ENCODE peak calls at places on chromosomes 3 and 15, in five cellular contexts. One of them, this sample, is unnamed.

GRCh38 chr3:67083277-67083676 is 85.2 kb downstream of the KBTBD8 start:
- DNase-seq in HepG2: no peak
- DNase-seq in AG10803: no peak
- DNase-seq in spleen: peak
- DNase-seq in BJ: no peak
- DNase-seq in this sample: no peak

GRCh38 chr3:61667417-61668213 is 106.2 kb downstream of the PTPRG start:
- DNase-seq in HepG2: no peak
- DNase-seq in AG10803: peak
- DNase-seq in spleen: no peak
- DNase-seq in BJ: no peak
- DNase-seq in this sample: no peak

GRCh38 chr3:157447026-157447694 is 10.5 kb downstream of the PTX3 start:
- DNase-seq in HepG2: no peak
- DNase-seq in AG10803: peak
- DNase-seq in spleen: no peak
- DNase-seq in BJ: no peak
- DNase-seq in this sample: peak

GRCh38 chr15:25690673-25691543 is 172.2 kb downstream of the ATP10A start:
- DNase-seq in HepG2: no peak
- DNase-seq in AG10803: peak
- DNase-seq in spleen: no peak
- DNase-seq in BJ: peak
- DNase-seq in this sample: peak

GRCh38 chr3:122102191-122102935 is 47.2 kb downstream of the CD86 start:
- DNase-seq in HepG2: no peak
- DNase-seq in AG10803: no peak
- DNase-seq in spleen: no peak
- DNase-seq in BJ: no peak
- DNase-seq in this sample: no peak

GRCh38 chr3:23697416-23697815 is 108.3 kb upstream of the UBE2E1 start:
- DNase-seq in HepG2: no peak
- DNase-seq in AG10803: no peak
- DNase-seq in spleen: no peak
- DNase-seq in BJ: no peak
- DNase-seq in this sample: no peak

GRCh38 chr15:48177875-48178611 is at the start of gene MYEF2:
- DNase-seq in HepG2: peak
- DNase-seq in AG10803: peak
- DNase-seq in spleen: peak
- DNase-seq in BJ: no peak
- DNase-seq in this sample: peak

GRCh38 chr3:117547956-117548550 is 838.5 kb downstream of the TUSC7 start:
- DNase-seq in HepG2: no peak
- DNase-seq in AG10803: peak
- DNase-seq in spleen: no peak
- DNase-seq in BJ: no peak
- DNase-seq in this sample: peak

GRCh38 chr3:14329116-14329830 is 73.1 kb upstream of the SLC6A6 start:
- DNase-seq in HepG2: no peak
- DNase-seq in AG10803: peak
- DNase-seq in spleen: peak
- DNase-seq in BJ: no peak
- DNase-seq in this sample: peak

GRCh38 chr15:79025201-79025600 is 65.4 kb downstream of the RASGRF1 start:
- DNase-seq in HepG2: peak
- DNase-seq in AG10803: no peak
- DNase-seq in spleen: no peak
- DNase-seq in BJ: no peak
- DNase-seq in this sample: no peak

GRCh38 chr3:86481031-86481430 is 509.9 kb downstream of the VGLL3 start:
- DNase-seq in HepG2: no peak
- DNase-seq in AG10803: no peak
- DNase-seq in spleen: no peak
- DNase-seq in BJ: no peak
- DNase-seq in this sample: no peak

DNA sequence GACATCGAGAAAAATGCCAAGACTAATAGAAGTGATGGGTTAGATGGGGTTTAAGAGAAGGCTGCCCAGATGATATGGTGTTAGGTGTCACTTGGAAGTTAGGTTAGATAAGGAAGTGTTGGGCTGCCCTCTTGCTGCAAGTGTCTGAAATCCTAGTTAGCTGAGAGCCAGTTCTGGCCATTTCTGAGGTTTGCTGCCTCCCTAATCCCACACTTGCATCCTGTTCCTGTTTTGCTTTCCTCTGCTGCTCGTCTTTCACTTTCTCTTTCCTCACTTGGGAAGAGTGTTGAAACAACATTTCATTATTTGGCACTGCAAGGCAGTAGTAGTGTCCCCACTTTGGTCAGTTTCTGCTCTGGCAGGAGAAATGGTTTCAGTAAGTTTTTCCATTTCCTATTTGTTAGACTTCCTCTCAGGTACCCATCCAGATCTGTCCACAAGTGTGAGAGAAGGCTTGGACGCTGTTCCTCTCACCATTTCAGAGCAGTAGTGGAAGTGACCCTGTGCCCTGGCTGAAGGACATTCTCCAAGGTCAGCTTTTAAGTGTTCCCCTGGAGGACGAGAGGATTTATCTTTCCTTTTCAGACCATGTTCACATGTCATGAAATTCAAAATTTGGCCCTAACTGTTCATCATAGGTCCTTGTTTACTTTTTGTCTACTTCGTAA is 93.3 kb downstream of the ADAMTSL3 start:
- DNase-seq in HepG2: peak
- DNase-seq in AG10803: peak
- DNase-seq in spleen: no peak
- DNase-seq in BJ: no peak
- DNase-seq in this sample: no peak
- TF ChIP-seq CTCF in HepG2: peak
- TF ChIP-seq CTCF in AG10803: peak
- TF ChIP-seq CTCF in spleen: no peak
- TF ChIP-seq CTCF in BJ: no peak
- TF ChIP-seq CTCF in this sample: no peak

DNA sequence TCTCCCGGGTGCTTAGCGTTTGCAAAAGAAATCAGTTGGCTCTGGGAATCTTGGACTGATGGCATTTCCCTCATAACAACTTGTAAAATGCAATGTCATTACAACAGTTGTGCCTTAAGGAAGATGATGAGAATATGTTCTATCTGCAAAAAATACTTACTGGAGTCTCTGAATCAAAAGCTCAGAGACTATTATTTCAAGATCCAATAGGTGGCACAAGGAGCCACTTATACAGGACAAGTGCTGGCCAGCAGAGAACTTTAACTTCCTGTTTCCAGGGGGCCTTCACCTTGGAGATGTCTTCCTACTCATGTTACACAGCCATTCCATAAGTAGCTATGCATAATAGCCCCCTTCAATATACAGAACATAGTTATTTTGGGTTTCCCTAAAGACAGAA is 8.9 kb upstream of the RPS27L start:
- DNase-seq in HepG2: no peak
- DNase-seq in AG10803: peak
- DNase-seq in spleen: no peak
- DNase-seq in BJ: no peak
- DNase-seq in this sample: peak
- TF ChIP-seq CTCF in HepG2: no peak
- TF ChIP-seq CTCF in AG10803: peak
- TF ChIP-seq CTCF in spleen: peak
- TF ChIP-seq CTCF in BJ: no peak
- TF ChIP-seq CTCF in this sample: peak

DNA sequence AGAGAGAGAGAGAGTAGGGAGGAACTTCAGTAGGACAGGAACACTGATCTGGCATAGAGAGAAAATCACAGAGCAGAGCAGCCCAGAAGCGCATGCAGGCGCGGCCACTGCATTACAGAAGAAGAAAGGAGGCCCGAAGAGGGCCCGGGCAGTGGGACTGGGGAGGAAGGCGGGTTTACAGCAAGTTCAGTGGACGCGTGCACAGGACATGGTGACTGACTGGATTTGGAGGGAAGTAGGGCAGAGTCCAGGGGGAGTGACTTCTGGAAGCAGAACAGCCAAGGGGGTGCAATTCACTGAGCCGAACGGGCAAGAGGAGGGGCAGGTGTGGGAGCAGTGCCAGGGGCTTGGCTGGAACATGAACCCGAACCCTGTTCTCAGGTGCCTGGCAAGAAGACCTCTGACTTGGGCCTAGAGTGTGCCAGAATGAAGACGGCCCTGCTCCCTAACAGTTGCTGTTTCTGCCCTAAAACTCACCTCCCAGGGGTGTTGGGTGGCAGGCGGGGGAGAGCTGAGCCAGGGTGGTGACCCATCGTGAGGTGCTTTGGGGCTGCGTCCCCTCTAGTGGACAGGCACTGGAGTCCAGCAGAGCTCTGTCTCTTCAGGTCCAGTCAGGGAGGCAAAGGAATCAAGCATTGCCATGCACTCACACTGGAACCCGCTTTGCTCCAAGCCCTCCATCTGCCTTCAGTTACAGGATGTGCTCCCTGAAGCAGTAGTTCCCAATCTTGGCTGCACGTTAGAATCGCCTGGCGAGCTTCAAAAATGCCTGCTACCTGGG is 101.2 kb upstream of the HES1 start:
- DNase-seq in HepG2: no peak
- DNase-seq in AG10803: no peak
- DNase-seq in spleen: no peak
- DNase-seq in BJ: no peak
- DNase-seq in this sample: no peak
- TF ChIP-seq CTCF in HepG2: no peak
- TF ChIP-seq CTCF in AG10803: no peak
- TF ChIP-seq CTCF in spleen: no peak
- TF ChIP-seq CTCF in BJ: no peak
- TF ChIP-seq CTCF in this sample: no peak

GRCh38 chr15:58056015-58056414 is 9.5 kb downstream of the ALDH1A2 start:
- DNase-seq in HepG2: no peak
- DNase-seq in AG10803: no peak
- DNase-seq in spleen: no peak
- DNase-seq in BJ: no peak
- DNase-seq in this sample: no peak
- TF ChIP-seq CTCF in HepG2: no peak
- TF ChIP-seq CTCF in AG10803: peak
- TF ChIP-seq CTCF in spleen: no peak
- TF ChIP-seq CTCF in BJ: peak
- TF ChIP-seq CTCF in this sample: peak

DNA sequence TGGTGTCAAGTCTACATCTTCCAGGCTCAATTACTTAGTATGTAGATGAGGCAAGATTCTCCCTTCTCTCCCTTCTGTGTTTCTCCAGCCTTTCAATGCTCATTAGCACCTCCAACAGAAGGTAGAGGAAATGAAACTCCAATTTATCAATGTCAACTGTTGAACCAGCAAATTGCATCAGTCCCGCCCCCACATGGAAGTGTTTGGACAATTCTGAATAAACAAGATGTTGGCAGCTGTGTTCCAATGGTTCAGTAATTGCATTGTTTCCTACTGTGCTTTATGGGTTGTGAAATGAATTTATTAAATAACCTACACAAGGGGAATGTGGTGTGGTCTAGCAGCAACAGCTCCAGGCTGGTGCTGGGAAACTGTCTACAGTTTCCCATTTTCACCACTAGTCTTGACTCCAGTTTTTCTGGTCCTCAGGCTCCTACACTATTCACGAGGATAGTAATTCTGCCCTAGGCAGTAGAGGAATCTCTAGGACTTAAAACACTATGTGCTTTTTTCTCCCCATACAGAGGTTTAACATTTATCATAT is 91.9 kb downstream of the MB21D2 start:
- DNase-seq in HepG2: peak
- DNase-seq in AG10803: peak
- DNase-seq in spleen: no peak
- DNase-seq in BJ: no peak
- DNase-seq in this sample: no peak
- TF ChIP-seq CTCF in HepG2: no peak
- TF ChIP-seq CTCF in AG10803: peak
- TF ChIP-seq CTCF in spleen: no peak
- TF ChIP-seq CTCF in BJ: peak
- TF ChIP-seq CTCF in this sample: peak

GRCh38 chr3:39147711-39148115 is 5.7 kb downstream of the CSRNP1 start:
- DNase-seq in HepG2: no peak
- DNase-seq in AG10803: peak
- DNase-seq in spleen: peak
- DNase-seq in BJ: no peak
- DNase-seq in this sample: no peak

GRCh38 chr3:39144748-39145380 is 8.5 kb downstream of the CSRNP1 start:
- DNase-seq in HepG2: no peak
- DNase-seq in AG10803: no peak
- DNase-seq in spleen: peak
- DNase-seq in BJ: no peak
- DNase-seq in this sample: no peak

GRCh38 chr3:39146611-39147373 is 6.6 kb downstream of the CSRNP1 start:
- DNase-seq in HepG2: peak
- DNase-seq in AG10803: peak
- DNase-seq in spleen: peak
- DNase-seq in BJ: peak
- DNase-seq in this sample: peak

GRCh38 chr3:39147374-39147709 is 6.0 kb downstream of the CSRNP1 start:
- DNase-seq in HepG2: no peak
- DNase-seq in AG10803: no peak
- DNase-seq in spleen: no peak
- DNase-seq in BJ: no peak
- DNase-seq in this sample: no peak

GRCh38 chr3:39146083-39146501 is 7.3 kb downstream of the CSRNP1 start:
- DNase-seq in HepG2: no peak
- DNase-seq in AG10803: peak
- DNase-seq in spleen: no peak
- DNase-seq in BJ: no peak
- DNase-seq in this sample: no peak
- TF ChIP-seq CTCF in HepG2: no peak
- TF ChIP-seq CTCF in AG10803: peak
- TF ChIP-seq CTCF in spleen: peak
- TF ChIP-seq CTCF in BJ: no peak
- TF ChIP-seq CTCF in this sample: no peak